ENCODE peak calls at places on chromosome 10, in four cellular contexts. T is GM12878, U is HepG2, Q is K562. P is an unnamed sample.

GRCh38 chr10:68598978-68599753 is 39.0 kb downstream of the TET1 start:
- DNase-seq in T (no peak), U (peak; percentile 56), Q (peak; percentile 45), P (peak; percentile 8)

GRCh38 chr10:102917314-102917961 is 656 bp upstream of the CNNM2 start:
- DNase-seq in Q (peak; percentile 56), T (no peak), U (peak; percentile 46), P (peak; percentile 76)

GRCh38 chr10:59708816-59709471 is 706 bp downstream of the SLC16A9 start:
- DNase-seq in T (no peak), U (no peak), Q (peak; percentile 20), P (peak; percentile 13)

GRCh38 chr10:64115913-64116643 is 594.9 kb downstream of the REEP3 start:
- DNase-seq in T (no peak), Q (peak; percentile 17), U (no peak), P (peak; percentile 35)

GRCh38 chr10:49280001-49280408 is 19.0 kb upstream of the C10orf71 start:
- DNase-seq in Q (no peak), T (no peak), U (no peak), P (no peak)

GRCh38 chr10:47264797-47265281 is 35.2 kb upstream of the GDF10 start:
- DNase-seq in T (no peak), Q (no peak), U (peak; percentile 51), P (no peak)

GRCh38 chr10:21100871-21101514 is 203.9 kb upstream of the NEBL start:
- DNase-seq in Q (no peak), U (no peak), T (no peak), P (no peak)

GRCh38 chr10:88130912-88131311 is 267.5 kb downstream of the PTEN start:
- DNase-seq in T (no peak), U (no peak), Q (no peak), P (no peak)

GRCh38 chr10:98316156-98316555 is 48.2 kb upstream of the LOXL4 start:
- DNase-seq in T (no peak), U (no peak), Q (no peak), P (no peak)

GRCh38 chr10:96374639-96374984 is 15.8 kb upstream of the OPALIN start:
- DNase-seq in Q (peak; percentile 10), U (no peak), T (no peak), P (no peak)

GRCh38 chr10:47257396-47258120 is 42.4 kb upstream of the GDF10 start:
- DNase-seq in U (no peak), Q (no peak), T (peak; percentile 16), P (no peak)

GRCh38 chr10:103605359-103606156 is 112.1 kb downstream of the NEURL1 start:
- DNase-seq in U (peak; percentile 33), T (no peak), Q (peak; percentile 65), P (peak; percentile 82)

GRCh38 chr10:29618341-29619171 is 16.2 kb downstream of the SVIL start:
- DNase-seq in U (peak; percentile 90), T (no peak), Q (no peak), P (no peak)

GRCh38 chr10:117552156-117552620 is 9.6 kb downstream of the EMX2 start:
- DNase-seq in U (no peak), T (no peak), Q (no peak), P (no peak)

GRCh38 chr10:17954856-17955255 is 3.1 kb downstream of the SLC39A12 start:
- DNase-seq in T (no peak), U (no peak), Q (no peak), P (no peak)

GRCh38 chr10:98296514-98296913 is 28.5 kb upstream of the LOXL4 start:
- DNase-seq in T (no peak), Q (no peak), U (no peak), P (no peak)

GRCh38 chr10:112896273-112896672 is 53.8 kb upstream of the TCF7L2 start:
- DNase-seq in U (peak; percentile 79), Q (no peak), T (no peak), P (no peak)

GRCh38 chr10:100656479-100656878 is 88.9 kb upstream of the PAX2 start:
- DNase-seq in T (no peak), Q (peak; percentile 75), U (no peak), P (peak; percentile 89)

GRCh38 chr10:132162021-132162531 is 24.7 kb upstream of the DPYSL4 start:
- DNase-seq in T (no peak), Q (no peak), U (no peak), P (no peak)

GRCh38 chr10:7572435-7572834 is 94.3 kb downstream of the ITIH5 start:
- DNase-seq in T (no peak), Q (no peak), U (no peak), P (no peak)

GRCh38 chr10:79382491-79382941 is 35.2 kb downstream of the PPIF start:
- DNase-seq in T (no peak), U (no peak), Q (peak; percentile 29), P (peak; percentile 3)

GRCh38 chr10:27474741-27475140 is 29.4 kb upstream of the RAB18 start:
- DNase-seq in T (no peak), Q (no peak), U (no peak), P (no peak)

GRCh38 chr10:119663866-119664698 is 12.9 kb downstream of the BAG3 start:
- DNase-seq in T (no peak), U (no peak), Q (peak; percentile 38), P (no peak)

GRCh38 chr10:112622786-112623185 is 175.8 kb downstream of the VTI1A start:
- DNase-seq in T (no peak), U (no peak), Q (no peak), P (no peak)

GRCh38 chr10:58393317-58393716 is 8.1 kb downstream of the TFAM start:
- DNase-seq in U (no peak), T (no peak), Q (no peak), P (no peak)
- TF ChIP-seq FOXM1 in U (no peak), T (no peak), Q (no peak), P (no peak)

GRCh38 chr10:131050162-131050766 is 261.3 kb downstream of the TCERG1L start:
- DNase-seq in T (no peak), U (no peak), Q (no peak), P (no peak)

GRCh38 chr10:131046194-131046593 is 265.3 kb downstream of the TCERG1L start:
- DNase-seq in T (no peak), Q (no peak), U (no peak), P (no peak)

GRCh38 chr10:131049051-131049450 is 262.5 kb downstream of the TCERG1L start:
- DNase-seq in U (no peak), T (no peak), Q (no peak), P (no peak)

GRCh38 chr10:131047501-131047900 is 264.0 kb downstream of the TCERG1L start:
- DNase-seq in T (no peak), U (no peak), Q (no peak), P (no peak)

DNA sequence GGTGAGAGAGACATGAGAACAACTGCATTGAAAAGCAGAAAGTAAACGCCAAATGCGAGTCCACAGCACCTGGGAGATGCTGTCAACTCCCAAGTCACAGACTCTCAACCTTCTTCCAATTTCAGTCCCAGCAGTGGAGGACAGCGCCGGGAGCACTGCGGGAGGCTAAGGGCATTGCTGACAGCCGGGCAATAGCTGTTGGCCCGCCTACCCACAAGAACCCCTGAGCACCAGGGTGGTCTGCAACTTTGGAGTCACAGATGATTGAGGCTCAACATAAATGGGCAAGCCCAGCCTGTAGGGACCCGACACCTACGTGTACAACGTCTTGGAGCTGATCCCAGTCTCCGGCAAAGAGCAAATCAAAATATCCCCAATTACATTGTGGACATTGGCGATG is 262.9 kb downstream of the TCERG1L start:
- DNase-seq in T (no peak), Q (no peak), U (no peak), P (no peak)
- TF ChIP-seq SP1 in T (no peak), Q (no peak), U (no peak), P (no peak)

GRCh38 chr10:133399123-133399601 is 5.2 kb downstream of the MTG1 start:
- DNase-seq in Q (no peak), T (no peak), U (no peak), P (no peak)
- TF ChIP-seq FOXM1 in Q (no peak), T (no peak), U (no peak), P (no peak)

DNA sequence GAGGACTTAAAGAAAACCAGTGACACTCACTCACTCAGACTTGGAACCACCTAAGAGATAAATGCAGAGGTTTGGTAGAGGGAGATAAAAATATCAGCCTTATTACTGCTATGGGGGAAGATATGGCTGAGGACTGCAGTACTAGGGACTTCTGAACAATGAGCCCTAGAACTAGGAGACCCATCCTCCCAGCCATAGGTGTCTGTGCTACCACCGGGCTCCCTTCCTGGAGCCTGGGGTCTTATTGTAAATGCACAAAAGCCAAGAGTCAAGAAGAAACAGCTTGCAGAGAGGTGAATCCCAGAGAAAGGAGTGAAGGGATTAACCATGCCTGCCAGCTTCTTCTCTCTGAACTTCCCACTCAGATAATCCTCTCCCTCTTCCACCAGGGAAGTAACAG is 108.3 kb upstream of the AKR1E2 start:
- DNase-seq in U (no peak), Q (no peak), T (no peak), P (no peak)
- TF ChIP-seq SP1 in U (no peak), Q (no peak), T (no peak), P (no peak)